ENCODE peak calls at places on chromosomes 11 and 22, in four cellular contexts. One of them, this sample, is unnamed.

GRCh38 chr22:42317691-42318547 is 47.5 kb upstream of the TCF20 start:
- DNase-seq in IMR-90: no peak
- DNase-seq in H1: no peak
- DNase-seq in H9: no peak
- DNase-seq in this sample: no peak

GRCh38 chr11:83881428-83881827 is 595.3 kb upstream of the CCDC90B start:
- DNase-seq in H1: no peak
- DNase-seq in H9: no peak
- DNase-seq in IMR-90: no peak
- DNase-seq in this sample: no peak

GRCh38 chr22:46054091-46054877 is 77.3 kb upstream of the WNT7B start:
- DNase-seq in IMR-90: peak
- DNase-seq in H9: no peak
- DNase-seq in H1: no peak
- DNase-seq in this sample: no peak

GRCh38 chr22:38938221-38938620 is 19.2 kb upstream of the APOBEC3A start:
- DNase-seq in H9: no peak
- DNase-seq in IMR-90: no peak
- DNase-seq in H1: no peak
- DNase-seq in this sample: no peak

GRCh38 chr11:13117344-13117743 is 108.2 kb downstream of the RASSF10 start:
- DNase-seq in IMR-90: no peak
- DNase-seq in H1: no peak
- DNase-seq in H9: no peak
- DNase-seq in this sample: no peak

GRCh38 chr22:30864441-30865420 is 103.8 kb downstream of the MORC2 start:
- DNase-seq in IMR-90: no peak
- DNase-seq in H9: no peak
- DNase-seq in H1: no peak
- DNase-seq in this sample: no peak

GRCh38 chr22:24975813-24976341 is 23.4 kb downstream of the KIAA1671 start:
- DNase-seq in H9: no peak
- DNase-seq in H1: no peak
- DNase-seq in IMR-90: no peak
- DNase-seq in this sample: no peak

GRCh38 chr11:20011294-20011951 is 148.9 kb downstream of the DBX1 start:
- DNase-seq in H9: no peak
- DNase-seq in IMR-90: no peak
- DNase-seq in H1: no peak
- DNase-seq in this sample: no peak

GRCh38 chr11:33941637-33942160 is 49.8 kb upstream of the LMO2 start:
- DNase-seq in H1: no peak
- DNase-seq in IMR-90: no peak
- DNase-seq in H9: no peak
- DNase-seq in this sample: peak

GRCh38 chr11:108713076-108713790 is 48.4 kb downstream of the DDX10 start:
- DNase-seq in H9: no peak
- DNase-seq in IMR-90: peak
- DNase-seq in H1: no peak
- DNase-seq in this sample: no peak

GRCh38 chr22:17570851-17571631 is 7.7 kb downstream of the SLC25A18 start:
- DNase-seq in H1: no peak
- DNase-seq in IMR-90: peak
- DNase-seq in H9: no peak
- DNase-seq in this sample: peak

GRCh38 chr11:46728659-46729040 is 9.6 kb downstream of the F2 start:
- DNase-seq in IMR-90: no peak
- DNase-seq in H9: no peak
- DNase-seq in H1: no peak
- DNase-seq in this sample: no peak

GRCh38 chr22:24176040-24176439 is 5.2 kb upstream of the SUSD2 start:
- DNase-seq in IMR-90: no peak
- DNase-seq in H9: no peak
- DNase-seq in H1: no peak
- DNase-seq in this sample: no peak

GRCh38 chr11:134275534-134276395 is at the start of gene GLB1L3:
- DNase-seq in H9: peak
- DNase-seq in H1: no peak
- DNase-seq in IMR-90: no peak
- DNase-seq in this sample: peak

GRCh38 chr11:104291646-104292045 is 127.7 kb upstream of the PDGFD start:
- DNase-seq in H9: no peak
- DNase-seq in IMR-90: peak
- DNase-seq in H1: no peak
- DNase-seq in this sample: no peak

GRCh38 chr11:45413156-45413833 is 127.2 kb upstream of the SYT13 start:
- DNase-seq in H9: no peak
- DNase-seq in IMR-90: no peak
- DNase-seq in H1: no peak
- DNase-seq in this sample: no peak

GRCh38 chr11:35163209-35163608 is 24.2 kb downstream of the CD44 start:
- DNase-seq in IMR-90: no peak
- DNase-seq in H1: no peak
- DNase-seq in H9: no peak
- DNase-seq in this sample: no peak

GRCh38 chr11:114134870-114135269 is 75.4 kb downstream of the ZBTB16 start:
- DNase-seq in IMR-90: peak
- DNase-seq in H9: no peak
- DNase-seq in H1: no peak
- DNase-seq in this sample: peak

GRCh38 chr11:93545566-93545965 is 2.4 kb upstream of the SMCO4 start:
- DNase-seq in H9: no peak
- DNase-seq in IMR-90: no peak
- DNase-seq in H1: no peak
- DNase-seq in this sample: no peak

GRCh38 chr22:36162127-36163034 is 1.8 kb upstream of the APOL3 start:
- DNase-seq in IMR-90: no peak
- DNase-seq in H9: no peak
- DNase-seq in H1: no peak
- DNase-seq in this sample: no peak

GRCh38 chr11:31412946-31413345 is 43.3 kb downstream of the DNAJC24 start:
- DNase-seq in IMR-90: peak
- DNase-seq in H9: no peak
- DNase-seq in H1: no peak
- DNase-seq in this sample: no peak

GRCh38 chr22:49365910-49366309 is 461.8 kb downstream of the BRD1 start:
- DNase-seq in H9: no peak
- DNase-seq in IMR-90: no peak
- DNase-seq in H1: no peak
- DNase-seq in this sample: no peak

GRCh38 chr11:32213223-32213622 is 122.3 kb downstream of the RCN1 start:
- DNase-seq in H9: no peak
- DNase-seq in H1: no peak
- DNase-seq in IMR-90: peak
- DNase-seq in this sample: no peak

DNA sequence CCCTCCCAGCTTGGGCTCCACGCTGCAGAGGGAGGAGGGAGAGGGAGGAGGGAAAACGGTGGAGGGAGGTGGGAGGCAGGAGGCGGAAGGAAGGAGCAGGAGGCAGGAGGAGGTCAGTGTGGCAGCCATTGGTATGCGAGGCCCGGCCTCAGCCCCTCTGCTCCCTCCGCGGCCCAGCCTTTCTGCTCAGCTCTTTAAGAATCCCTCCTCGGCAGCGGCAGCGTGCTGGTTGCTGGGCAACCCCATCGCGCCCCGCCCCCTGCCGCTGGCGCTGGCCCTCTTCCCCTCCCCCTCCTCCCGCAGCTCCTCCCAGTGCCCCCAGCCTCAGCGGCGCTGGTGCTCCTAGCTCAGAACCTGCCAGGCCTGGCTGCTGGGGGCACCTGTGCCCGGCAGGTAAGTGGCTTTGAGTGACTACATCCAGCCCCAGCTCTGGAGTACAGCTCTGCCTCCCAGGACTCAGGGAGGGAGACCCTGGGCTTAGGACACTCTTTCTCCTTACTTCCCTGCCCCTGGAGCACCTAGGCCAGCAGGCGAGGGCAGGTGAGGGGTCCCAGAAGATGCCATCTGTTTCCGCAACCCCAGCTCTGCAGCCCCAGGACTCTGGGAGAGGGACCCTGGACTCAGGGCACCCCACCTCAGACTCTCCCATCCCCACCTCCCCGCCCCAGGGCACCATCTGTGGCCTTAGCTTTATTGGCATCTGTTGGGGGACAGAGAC is 7.2 kb upstream of the FLRT1 start:
- DNase-seq in H1: peak
- DNase-seq in IMR-90: no peak
- DNase-seq in H9: peak
- DNase-seq in this sample: peak
- H2BK120ac ChIP-seq in H1: no peak
- H2BK120ac ChIP-seq in IMR-90: no peak
- H2BK120ac ChIP-seq in H9: no peak
- H2BK120ac ChIP-seq in this sample: no peak

DNA sequence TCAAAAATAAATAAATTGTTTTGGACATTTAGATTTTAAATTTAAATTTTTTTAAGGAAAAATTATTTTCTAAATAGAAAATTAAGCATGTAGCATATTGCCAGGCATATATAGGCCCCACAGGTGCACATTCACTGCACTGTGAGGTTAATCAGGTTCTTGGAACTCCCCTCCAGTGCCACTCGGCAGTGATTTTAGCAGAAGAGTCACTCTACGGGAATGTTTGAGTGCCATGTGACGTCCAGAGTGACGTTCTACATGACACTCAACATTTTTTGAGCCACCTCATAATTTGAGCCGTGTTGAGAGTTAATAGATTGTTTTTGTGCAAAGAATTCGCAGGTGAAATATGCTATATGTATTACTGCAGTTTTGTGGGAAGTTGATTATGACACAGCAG is 77.4 kb downstream of the SWAP70 start:
- DNase-seq in H1: no peak
- DNase-seq in IMR-90: no peak
- DNase-seq in H9: no peak
- DNase-seq in this sample: no peak
- H4K5ac ChIP-seq in H1: no peak
- H4K5ac ChIP-seq in IMR-90: no peak
- H4K5ac ChIP-seq in H9: no peak
- H4K5ac ChIP-seq in this sample: no peak

DNA sequence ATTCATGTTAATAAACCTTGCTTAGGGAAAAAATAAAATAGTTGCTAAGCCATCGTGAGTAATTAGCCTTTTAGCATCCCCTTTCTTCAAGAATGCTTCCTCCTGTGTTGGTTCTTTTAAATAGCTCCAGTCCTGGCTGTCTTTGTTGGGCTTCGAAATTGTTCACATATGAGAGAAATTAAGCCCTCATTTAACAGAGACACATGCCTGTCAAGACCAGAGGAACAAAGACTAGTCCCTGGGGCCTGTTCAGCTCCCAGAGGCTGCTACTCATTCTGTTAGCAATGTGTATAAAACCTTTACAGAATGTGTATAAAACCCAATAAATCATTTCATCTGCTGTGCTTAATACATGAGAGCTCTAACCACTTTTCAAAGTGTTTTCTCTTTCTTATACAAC is 186.4 kb downstream of the SOX6 start:
- DNase-seq in H1: no peak
- DNase-seq in H9: no peak
- DNase-seq in IMR-90: no peak
- DNase-seq in this sample: peak
- H2BK120ac ChIP-seq in H1: no peak
- H2BK120ac ChIP-seq in H9: no peak
- H2BK120ac ChIP-seq in IMR-90: peak
- H2BK120ac ChIP-seq in this sample: no peak

GRCh38 chr22:47401976-47402770 is 639.7 kb downstream of the TBC1D22A start:
- DNase-seq in H1: no peak
- DNase-seq in H9: no peak
- DNase-seq in IMR-90: no peak
- DNase-seq in this sample: no peak

GRCh38 chr22:47401592-47401898 is 639.1 kb downstream of the TBC1D22A start:
- DNase-seq in H1: no peak
- DNase-seq in IMR-90: no peak
- DNase-seq in H9: no peak
- DNase-seq in this sample: no peak

GRCh38 chr22:47400701-47401591 is 638.5 kb downstream of the TBC1D22A start:
- DNase-seq in IMR-90: no peak
- DNase-seq in H9: no peak
- DNase-seq in H1: no peak
- DNase-seq in this sample: no peak

GRCh38 chr22:47406180-47406723 is 643.8 kb downstream of the TBC1D22A start:
- DNase-seq in H9: no peak
- DNase-seq in H1: no peak
- DNase-seq in IMR-90: no peak
- DNase-seq in this sample: no peak

GRCh38 chr22:47402876-47403525 is 640.6 kb downstream of the TBC1D22A start:
- DNase-seq in H9: no peak
- DNase-seq in H1: no peak
- DNase-seq in IMR-90: no peak
- DNase-seq in this sample: no peak
- H4K5ac ChIP-seq in H9: no peak
- H4K5ac ChIP-seq in H1: no peak
- H4K5ac ChIP-seq in IMR-90: no peak
- H4K5ac ChIP-seq in this sample: no peak

DNA sequence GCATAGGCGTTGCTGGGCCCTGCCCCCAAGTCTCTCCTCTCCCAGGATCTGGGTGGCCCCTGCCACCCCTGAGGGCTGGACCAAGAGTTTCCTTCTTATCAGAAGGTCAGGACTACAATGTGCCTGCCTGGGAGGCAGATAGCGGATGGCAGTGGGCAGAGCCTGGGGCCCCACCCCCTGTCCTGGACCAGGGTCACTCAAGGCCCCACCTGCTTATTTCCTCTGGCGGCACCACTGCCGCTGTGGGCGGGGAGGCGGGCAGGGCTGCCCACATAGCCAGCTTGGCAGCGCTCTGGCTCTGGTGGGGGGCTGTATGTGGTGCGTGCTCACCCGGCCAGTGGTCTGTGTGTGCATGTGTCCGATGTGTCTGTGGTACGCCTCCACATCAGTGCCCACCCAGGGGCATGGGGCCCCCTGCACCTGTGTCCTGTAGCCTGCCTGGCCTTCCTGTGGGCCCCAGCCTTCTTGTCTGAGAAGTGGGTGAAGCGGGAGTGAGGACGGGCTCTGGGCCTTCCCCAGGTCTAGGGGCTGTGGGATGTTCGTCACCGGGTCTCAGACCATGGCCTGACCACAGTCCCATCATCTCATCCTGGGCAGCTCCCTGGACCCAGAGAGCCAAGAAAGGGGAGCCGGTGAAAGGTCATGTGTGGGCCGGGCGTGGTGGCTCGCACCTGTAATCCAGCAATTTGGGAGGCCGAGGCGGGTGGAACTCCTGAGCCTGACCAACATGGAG is 3.0 kb downstream of the GAS2L1 start:
- DNase-seq in H9: no peak
- DNase-seq in IMR-90: no peak
- DNase-seq in H1: no peak
- DNase-seq in this sample: no peak
- H2BK120ac ChIP-seq in H9: no peak
- H2BK120ac ChIP-seq in IMR-90: no peak
- H2BK120ac ChIP-seq in H1: no peak
- H2BK120ac ChIP-seq in this sample: no peak

GRCh38 chr11:105361651-105362050 is 222.1 kb upstream of the CARD18 start:
- DNase-seq in H9: no peak
- DNase-seq in H1: no peak
- DNase-seq in IMR-90: no peak
- DNase-seq in this sample: no peak
- H4K5ac ChIP-seq in H9: no peak
- H4K5ac ChIP-seq in H1: no peak
- H4K5ac ChIP-seq in IMR-90: no peak
- H4K5ac ChIP-seq in this sample: no peak